ENCODE peak calls at places on chromosomes 16 and 17, in seven cellular contexts. One of them, this sample, is unnamed.

GRCh38 chr17:81295031-81295677 is at the start of gene SLC38A10:
- DNase-seq in tibial artery: peak
- DNase-seq in CD4-positive, alpha-beta T cell: peak
- DNase-seq in mammary epithelial cell: peak
- DNase-seq in uterus: peak
- DNase-seq in colonic mucosa: peak
- DNase-seq in tibial nerve: peak
- DNase-seq in this sample: peak

GRCh38 chr17:77753691-77754265 is 204.7 kb upstream of the TNRC6C start:
- DNase-seq in CD4-positive, alpha-beta T cell: no peak
- DNase-seq in tibial artery: no peak
- DNase-seq in colonic mucosa: no peak
- DNase-seq in tibial nerve: no peak
- DNase-seq in mammary epithelial cell: no peak
- DNase-seq in uterus: no peak
- DNase-seq in this sample: no peak

GRCh38 chr17:67606471-67606870 is 111.3 kb upstream of the NOL11 start:
- DNase-seq in tibial nerve: peak
- DNase-seq in mammary epithelial cell: no peak
- DNase-seq in colonic mucosa: peak
- DNase-seq in tibial artery: peak
- DNase-seq in uterus: no peak
- DNase-seq in CD4-positive, alpha-beta T cell: no peak
- DNase-seq in this sample: no peak

GRCh38 chr16:79081292-79082066 is 519.1 kb downstream of the MAF start:
- DNase-seq in uterus: no peak
- DNase-seq in CD4-positive, alpha-beta T cell: no peak
- DNase-seq in tibial artery: no peak
- DNase-seq in mammary epithelial cell: no peak
- DNase-seq in colonic mucosa: no peak
- DNase-seq in tibial nerve: no peak
- DNase-seq in this sample: no peak

GRCh38 chr17:17761894-17762781 is 74.6 kb downstream of the SREBF1 start:
- DNase-seq in uterus: no peak
- DNase-seq in tibial nerve: no peak
- DNase-seq in tibial artery: no peak
- DNase-seq in colonic mucosa: no peak
- DNase-seq in mammary epithelial cell: no peak
- DNase-seq in CD4-positive, alpha-beta T cell: no peak
- DNase-seq in this sample: no peak

GRCh38 chr17:63405741-63406261 is 40.3 kb downstream of the CYB561 start:
- DNase-seq in mammary epithelial cell: peak
- DNase-seq in CD4-positive, alpha-beta T cell: no peak
- DNase-seq in tibial artery: no peak
- DNase-seq in colonic mucosa: no peak
- DNase-seq in tibial nerve: peak
- DNase-seq in uterus: no peak
- DNase-seq in this sample: no peak

GRCh38 chr17:47651704-47652103 is 2.0 kb downstream of the KPNB1 start:
- DNase-seq in mammary epithelial cell: no peak
- DNase-seq in colonic mucosa: no peak
- DNase-seq in tibial artery: no peak
- DNase-seq in tibial nerve: no peak
- DNase-seq in uterus: no peak
- DNase-seq in CD4-positive, alpha-beta T cell: no peak
- DNase-seq in this sample: no peak

GRCh38 chr16:68417711-68418301 is 30.5 kb downstream of the SMPD3 start:
- DNase-seq in colonic mucosa: peak
- DNase-seq in mammary epithelial cell: peak
- DNase-seq in tibial artery: no peak
- DNase-seq in tibial nerve: no peak
- DNase-seq in uterus: no peak
- DNase-seq in CD4-positive, alpha-beta T cell: peak
- DNase-seq in this sample: no peak

GRCh38 chr17:18173740-18174139 is 9.9 kb upstream of the ALKBH5 start:
- DNase-seq in colonic mucosa: no peak
- DNase-seq in mammary epithelial cell: no peak
- DNase-seq in uterus: no peak
- DNase-seq in tibial nerve: no peak
- DNase-seq in tibial artery: no peak
- DNase-seq in CD4-positive, alpha-beta T cell: no peak
- DNase-seq in this sample: no peak

GRCh38 chr17:39096435-39097158 is 54.8 kb downstream of the PLXDC1 start:
- DNase-seq in CD4-positive, alpha-beta T cell: peak
- DNase-seq in tibial nerve: no peak
- DNase-seq in tibial artery: no peak
- DNase-seq in colonic mucosa: peak
- DNase-seq in uterus: peak
- DNase-seq in mammary epithelial cell: no peak
- DNase-seq in this sample: no peak

GRCh38 chr16:10188236-10188635 is 6.0 kb upstream of the GRIN2A start:
- DNase-seq in colonic mucosa: no peak
- DNase-seq in tibial nerve: no peak
- DNase-seq in tibial artery: no peak
- DNase-seq in uterus: no peak
- DNase-seq in CD4-positive, alpha-beta T cell: no peak
- DNase-seq in mammary epithelial cell: peak
- DNase-seq in this sample: no peak

GRCh38 chr17:27980035-27980434 is 62.4 kb upstream of the NLK start:
- DNase-seq in colonic mucosa: no peak
- DNase-seq in mammary epithelial cell: peak
- DNase-seq in tibial nerve: no peak
- DNase-seq in uterus: no peak
- DNase-seq in tibial artery: no peak
- DNase-seq in CD4-positive, alpha-beta T cell: no peak
- DNase-seq in this sample: no peak

GRCh38 chr16:87391324-87391949 is 699 bp upstream of the MAP1LC3B start:
- DNase-seq in uterus: peak
- DNase-seq in mammary epithelial cell: no peak
- DNase-seq in tibial nerve: peak
- DNase-seq in colonic mucosa: peak
- DNase-seq in tibial artery: peak
- DNase-seq in CD4-positive, alpha-beta T cell: no peak
- DNase-seq in this sample: peak

GRCh38 chr17:62670202-62670821 is 42.8 kb downstream of the MRC2 start:
- DNase-seq in mammary epithelial cell: peak
- DNase-seq in uterus: no peak
- DNase-seq in tibial artery: no peak
- DNase-seq in tibial nerve: no peak
- DNase-seq in CD4-positive, alpha-beta T cell: no peak
- DNase-seq in colonic mucosa: no peak
- DNase-seq in this sample: no peak

GRCh38 chr17:30361766-30362279 is 16.9 kb upstream of the CPD start:
- DNase-seq in tibial artery: no peak
- DNase-seq in CD4-positive, alpha-beta T cell: no peak
- DNase-seq in colonic mucosa: no peak
- DNase-seq in mammary epithelial cell: no peak
- DNase-seq in uterus: no peak
- DNase-seq in tibial nerve: no peak
- DNase-seq in this sample: no peak

GRCh38 chr16:180921-181667 is 835 bp downstream of the HBQ1 start:
- DNase-seq in mammary epithelial cell: peak
- DNase-seq in colonic mucosa: peak
- DNase-seq in tibial artery: peak
- DNase-seq in uterus: peak
- DNase-seq in tibial nerve: peak
- DNase-seq in CD4-positive, alpha-beta T cell: peak
- DNase-seq in this sample: peak

GRCh38 chr16:177981-178676 is 1.6 kb downstream of the HBA1 start:
- DNase-seq in mammary epithelial cell: no peak
- DNase-seq in tibial artery: no peak
- DNase-seq in colonic mucosa: no peak
- DNase-seq in uterus: no peak
- DNase-seq in CD4-positive, alpha-beta T cell: no peak
- DNase-seq in tibial nerve: no peak
- DNase-seq in this sample: no peak

GRCh38 chr16:181668-182021 is 1.4 kb downstream of the HBQ1 start:
- DNase-seq in colonic mucosa: no peak
- DNase-seq in uterus: no peak
- DNase-seq in tibial nerve: no peak
- DNase-seq in CD4-positive, alpha-beta T cell: no peak
- DNase-seq in tibial artery: no peak
- DNase-seq in mammary epithelial cell: peak
- DNase-seq in this sample: no peak

GRCh38 chr16:179431-179830 is 828 bp upstream of the HBQ1 start:
- DNase-seq in mammary epithelial cell: no peak
- DNase-seq in tibial nerve: no peak
- DNase-seq in uterus: no peak
- DNase-seq in tibial artery: no peak
- DNase-seq in CD4-positive, alpha-beta T cell: no peak
- DNase-seq in colonic mucosa: no peak
- DNase-seq in this sample: no peak

DNA sequence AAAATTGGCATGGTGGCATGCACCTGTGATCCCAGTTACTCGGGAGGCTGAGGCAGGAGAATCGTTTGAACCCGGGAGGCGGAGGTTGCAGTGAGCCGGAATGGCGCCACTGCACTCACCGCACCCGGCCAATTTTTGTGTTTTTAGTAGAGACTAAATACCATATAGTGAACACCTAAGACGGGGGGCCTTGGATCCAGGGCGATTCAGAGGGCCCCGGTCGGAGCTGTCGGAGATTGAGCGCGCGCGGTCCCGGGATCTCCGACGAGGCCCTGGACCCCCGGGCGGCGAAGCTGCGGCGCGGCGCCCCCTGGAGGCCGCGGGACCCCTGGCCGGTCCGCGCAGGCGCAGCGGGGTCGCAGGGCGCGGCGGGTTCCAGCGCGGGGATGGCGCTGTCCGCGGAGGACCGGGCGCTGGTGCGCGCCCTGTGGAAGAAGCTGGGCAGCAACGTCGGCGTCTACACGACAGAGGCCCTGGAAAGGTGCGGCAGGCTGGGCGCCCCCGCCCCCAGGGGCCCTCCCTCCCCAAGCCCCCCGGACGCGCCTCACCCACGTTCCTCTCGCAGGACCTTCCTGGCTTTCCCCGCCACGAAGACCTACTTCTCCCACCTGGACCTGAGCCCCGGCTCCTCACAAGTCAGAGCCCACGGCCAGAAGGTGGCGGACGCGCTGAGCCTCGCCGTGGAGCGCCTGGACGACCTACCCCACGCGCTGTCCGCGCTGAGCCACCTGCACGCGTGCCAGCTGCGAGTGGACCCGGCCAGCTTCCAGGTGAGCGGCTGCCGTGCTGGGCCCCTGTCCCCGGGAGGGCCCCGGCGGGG is at the start of gene HBQ1:
- DNase-seq in uterus: no peak
- DNase-seq in mammary epithelial cell: peak
- DNase-seq in tibial artery: no peak
- DNase-seq in CD4-positive, alpha-beta T cell: peak
- DNase-seq in colonic mucosa: no peak
- DNase-seq in tibial nerve: no peak
- DNase-seq in this sample: no peak
- TF ChIP-seq CTCF in uterus: no peak
- TF ChIP-seq CTCF in mammary epithelial cell: no peak
- TF ChIP-seq CTCF in tibial artery: peak
- TF ChIP-seq CTCF in CD4-positive, alpha-beta T cell: no peak
- TF ChIP-seq CTCF in colonic mucosa: peak
- TF ChIP-seq CTCF in tibial nerve: peak
- TF ChIP-seq CTCF in this sample: peak

GRCh38 chr17:9790889-9791876 is at the start of gene DHRS7C:
- DNase-seq in uterus: peak
- DNase-seq in mammary epithelial cell: no peak
- DNase-seq in tibial nerve: no peak
- DNase-seq in colonic mucosa: no peak
- DNase-seq in CD4-positive, alpha-beta T cell: no peak
- DNase-seq in tibial artery: no peak
- DNase-seq in this sample: peak
- H3K27ac ChIP-seq in uterus: peak
- H3K27ac ChIP-seq in mammary epithelial cell: no peak
- H3K27ac ChIP-seq in tibial nerve: no peak
- H3K27ac ChIP-seq in colonic mucosa: no peak
- H3K27ac ChIP-seq in CD4-positive, alpha-beta T cell: no peak
- H3K27ac ChIP-seq in tibial artery: no peak
- H3K27ac ChIP-seq in this sample: peak

GRCh38 chr17:51046527-51047384 is 73.9 kb downstream of the SPAG9 start:
- DNase-seq in uterus: peak
- DNase-seq in mammary epithelial cell: peak
- DNase-seq in CD4-positive, alpha-beta T cell: no peak
- DNase-seq in tibial artery: peak
- DNase-seq in tibial nerve: peak
- DNase-seq in colonic mucosa: peak
- DNase-seq in this sample: peak
- TF ChIP-seq CTCF in uterus: no peak
- TF ChIP-seq CTCF in mammary epithelial cell: no peak
- TF ChIP-seq CTCF in CD4-positive, alpha-beta T cell: no peak
- TF ChIP-seq CTCF in tibial artery: no peak
- TF ChIP-seq CTCF in tibial nerve: no peak
- TF ChIP-seq CTCF in colonic mucosa: no peak
- TF ChIP-seq CTCF in this sample: no peak

GRCh38 chr16:88652763-88653065 is 1.9 kb upstream of the CYBA start:
- DNase-seq in tibial nerve: no peak
- DNase-seq in uterus: no peak
- DNase-seq in mammary epithelial cell: no peak
- DNase-seq in tibial artery: no peak
- DNase-seq in colonic mucosa: no peak
- DNase-seq in CD4-positive, alpha-beta T cell: no peak
- DNase-seq in this sample: no peak

GRCh38 chr16:88651276-88651988 is 579 bp upstream of the CYBA start:
- DNase-seq in tibial nerve: no peak
- DNase-seq in colonic mucosa: peak
- DNase-seq in uterus: peak
- DNase-seq in mammary epithelial cell: no peak
- DNase-seq in CD4-positive, alpha-beta T cell: peak
- DNase-seq in tibial artery: no peak
- DNase-seq in this sample: no peak

GRCh38 chr16:88653101-88653500 is 2.2 kb upstream of the CYBA start:
- DNase-seq in uterus: no peak
- DNase-seq in colonic mucosa: no peak
- DNase-seq in tibial nerve: no peak
- DNase-seq in mammary epithelial cell: no peak
- DNase-seq in tibial artery: no peak
- DNase-seq in CD4-positive, alpha-beta T cell: no peak
- DNase-seq in this sample: no peak

GRCh38 chr16:88650749-88651275 is at the start of gene CYBA:
- DNase-seq in uterus: peak
- DNase-seq in colonic mucosa: peak
- DNase-seq in tibial nerve: peak
- DNase-seq in tibial artery: peak
- DNase-seq in mammary epithelial cell: no peak
- DNase-seq in CD4-positive, alpha-beta T cell: peak
- DNase-seq in this sample: peak

DNA sequence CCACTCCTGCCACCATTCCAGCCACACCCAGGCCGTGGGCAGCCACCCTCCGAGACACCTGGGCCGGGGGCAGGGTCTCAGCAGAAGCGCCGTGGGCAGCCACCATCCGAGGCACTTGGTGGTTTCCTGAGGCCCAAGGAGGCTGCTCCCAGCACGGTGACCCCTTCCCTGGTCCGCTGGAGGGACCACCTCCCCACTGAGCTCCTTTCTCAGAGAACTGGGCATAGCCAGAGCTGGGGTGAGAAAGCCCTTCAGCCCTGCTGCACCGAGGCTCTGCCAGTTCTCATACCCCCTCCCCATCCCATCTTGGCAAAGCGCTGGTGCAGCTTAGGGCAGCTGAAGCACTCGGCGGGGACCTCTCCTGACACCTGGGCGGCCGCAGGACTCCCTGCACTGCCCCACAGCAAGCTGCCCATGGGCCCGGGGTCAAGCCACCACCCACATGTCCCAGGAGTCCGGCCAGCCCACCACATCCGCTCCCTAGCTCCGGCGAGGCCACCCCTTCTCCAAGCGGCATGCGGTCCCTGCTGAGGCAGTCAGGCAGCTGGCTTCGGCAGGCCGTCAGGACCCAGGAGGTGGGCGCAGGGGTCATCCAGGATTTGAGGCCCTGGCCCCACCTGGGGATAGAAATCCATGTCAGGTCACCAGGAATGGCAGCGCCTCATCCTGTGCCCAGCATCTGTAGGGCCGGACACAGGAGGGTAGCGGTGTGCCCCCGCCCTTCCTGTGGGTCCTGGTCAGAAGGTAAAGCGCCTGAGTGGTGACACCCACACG is 1.3 kb upstream of the CYBA start:
- DNase-seq in tibial artery: no peak
- DNase-seq in uterus: no peak
- DNase-seq in mammary epithelial cell: no peak
- DNase-seq in CD4-positive, alpha-beta T cell: no peak
- DNase-seq in colonic mucosa: no peak
- DNase-seq in tibial nerve: no peak
- DNase-seq in this sample: no peak
- H3K27ac ChIP-seq in tibial artery: no peak
- H3K27ac ChIP-seq in uterus: no peak
- H3K27ac ChIP-seq in mammary epithelial cell: no peak
- H3K27ac ChIP-seq in CD4-positive, alpha-beta T cell: peak
- H3K27ac ChIP-seq in colonic mucosa: peak
- H3K27ac ChIP-seq in tibial nerve: peak
- H3K27ac ChIP-seq in this sample: peak

This sample was measured in gastrocnemius medialis.